ENCODE peak calls at places on chromosomes 11 and 22, in six cellular contexts. P is body of pancreas, Q is psoas muscle, H is tibial artery, R is GM12878, A is ovary. U is an unnamed sample.

GRCh38 chr11:88827018-88827676 is 238.6 kb downstream of the GRM5 start:
- DNase-seq in P (no peak), Q (no peak), H (no peak), R (no peak), A (no peak), U (no peak)

GRCh38 chr11:36149538-36150242 is 139.5 kb downstream of the COMMD9 start:
- DNase-seq in P (peak; percentile 76), Q (peak; percentile 54), H (peak; percentile 71), R (peak; percentile 31), A (peak; percentile 48), U (peak; percentile 84)

GRCh38 chr22:35561796-35562526 is 21.3 kb downstream of the RASD2 start:
- DNase-seq in P (no peak), Q (no peak), H (no peak), R (no peak), A (no peak), U (no peak)

GRCh38 chr11:77074626-77075221 is 8.0 kb downstream of the CAPN5 start:
- DNase-seq in P (no peak), Q (no peak), H (peak; percentile 57), R (no peak), A (peak; percentile 31), U (peak; percentile 13)

GRCh38 chr11:75272391-75272790 is 31.8 kb downstream of the TPBGL start:
- DNase-seq in P (no peak), Q (no peak), H (peak; percentile 46), R (no peak), A (no peak), U (no peak)

GRCh38 chr11:96180341-96180740 is 162.7 kb downstream of the MAML2 start:
- DNase-seq in P (no peak), Q (no peak), H (no peak), R (no peak), A (no peak), U (no peak)

GRCh38 chr11:44356351-44356750 is 46.4 kb upstream of the ALX4 start:
- DNase-seq in P (no peak), Q (no peak), H (no peak), R (no peak), A (no peak), U (no peak)

GRCh38 chr22:36461665-36462474 is 19.6 kb downstream of the TXN2 start:
- DNase-seq in P (peak; percentile 82), Q (peak; percentile 54), H (peak; percentile 88), R (no peak), A (no peak), U (no peak)

GRCh38 chr11:99117603-99118002 is 96.9 kb downstream of the CNTN5 start:
- DNase-seq in P (no peak), Q (no peak), H (no peak), R (no peak), A (no peak), U (no peak)

GRCh38 chr22:40401981-40402406 is 31.6 kb downstream of the SGSM3 start:
- DNase-seq in P (no peak), Q (no peak), H (no peak), R (no peak), A (no peak), U (no peak)

GRCh38 chr11:113363406-113363805 is 24.2 kb upstream of the ANKK1 start:
- DNase-seq in P (no peak), Q (no peak), H (no peak), R (no peak), A (no peak), U (no peak)

GRCh38 chr11:36454991-36455611 is 55.0 kb downstream of the TRAF6 start:
- DNase-seq in P (no peak), Q (no peak), H (peak; percentile 79), R (no peak), A (peak; percentile 57), U (no peak)

GRCh38 chr11:10567466-10567865 is 999 bp downstream of the LYVE1 start:
- DNase-seq in P (no peak), Q (no peak), H (no peak), R (no peak), A (no peak), U (no peak)

GRCh38 chr11:29616611-29617010 is 400.2 kb downstream of the KCNA4 start:
- DNase-seq in P (no peak), Q (no peak), H (no peak), R (no peak), A (no peak), U (no peak)

GRCh38 chr11:8061555-8062428 is 19.2 kb upstream of the TUB start:
- DNase-seq in P (no peak), Q (no peak), H (no peak), R (no peak), A (no peak), U (peak; percentile 46)

GRCh38 chr11:134126197-134126822 is 57.4 kb downstream of the JAM3 start:
- DNase-seq in P (no peak), Q (no peak), H (no peak), R (no peak), A (no peak), U (peak; percentile 83)

GRCh38 chr11:28793282-28793738 is 685.1 kb downstream of the METTL15 start:
- DNase-seq in P (no peak), Q (no peak), H (no peak), R (no peak), A (no peak), U (no peak)

GRCh38 chr11:69647761-69648497 is 7.0 kb downstream of the CCND1 start:
- DNase-seq in P (no peak), Q (no peak), H (peak; percentile 55), R (no peak), A (no peak), U (no peak)

GRCh38 chr11:48055292-48056132 is 75.2 kb downstream of the PTPRJ start:
- DNase-seq in P (peak; percentile 54), Q (no peak), H (no peak), R (no peak), A (no peak), U (no peak)

DNA sequence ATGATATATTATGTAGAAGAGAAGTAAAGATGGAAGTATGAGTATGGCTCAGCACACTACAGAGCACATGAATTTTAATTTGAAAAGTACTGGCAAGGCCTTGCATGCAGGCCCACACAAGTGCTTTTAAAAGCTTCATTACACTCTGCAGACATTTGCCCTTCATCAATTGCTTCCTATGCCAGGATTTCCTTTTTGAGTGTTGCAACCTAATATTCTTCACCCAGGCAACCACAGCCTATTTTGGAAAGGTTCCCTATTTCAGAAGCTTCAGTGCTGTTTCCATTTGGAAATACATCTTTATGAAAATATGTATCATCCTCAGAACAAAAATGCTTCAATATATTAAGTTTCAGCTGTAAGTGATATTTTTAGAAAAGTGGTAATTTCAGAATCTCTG is 81.2 kb downstream of the LARGE2 start:
- DNase-seq in P (no peak), Q (no peak), H (no peak), R (no peak), A (no peak), U (no peak)
- H3K4me1 ChIP-seq in P (no peaks in the 10 kb centered on the region), Q (peaks cover 13% of the 10 kb centered on the region), H (peaks cover 41% of the 10 kb centered on the region), R (no peaks in the 10 kb centered on the region), A (no peaks in the 10 kb centered on the region), U (peaks cover 39% of the 10 kb centered on the region)

GRCh38 chr11:304915-305833 is 2.4 kb upstream of the IFITM2 start:
- DNase-seq in P (peak; percentile 75), Q (peak; percentile 57), H (no peak), R (no peak), A (peak; percentile 80), U (peak; percentile 64)

GRCh38 chr11:304061-304506 is 3.5 kb upstream of the IFITM2 start:
- DNase-seq in P (no peak), Q (no peak), H (no peak), R (no peak), A (peak; percentile 58), U (no peak)

GRCh38 chr11:306645-307371 is 808 bp upstream of the IFITM2 start:
- DNase-seq in P (no peak), Q (no peak), H (no peak), R (no peak), A (peak; percentile 46), U (no peak)

GRCh38 chr11:303359-303758 is 4.0 kb upstream of the IFITM5 start:
- DNase-seq in P (no peak), Q (no peak), H (no peak), R (no peak), A (no peak), U (no peak)

DNA sequence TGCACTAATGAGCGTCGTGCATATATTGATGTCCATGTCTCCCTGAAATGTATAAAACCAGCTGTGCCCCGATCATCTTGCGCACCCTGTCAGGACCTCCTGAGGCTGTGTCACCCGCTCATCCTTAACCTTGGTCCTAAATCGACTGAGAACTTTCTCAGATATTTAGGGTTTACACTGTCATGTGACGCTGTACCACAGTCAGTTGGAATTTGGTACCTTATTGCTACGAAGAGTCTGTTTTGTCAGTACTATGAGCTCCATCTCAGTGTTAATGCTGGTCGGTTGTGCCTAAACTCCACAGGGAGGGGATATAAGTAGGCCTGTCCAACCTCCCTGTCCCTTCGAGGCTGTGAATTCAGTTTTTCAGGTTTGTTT is 1.8 kb upstream of the IFITM2 start:
- DNase-seq in P (no peak), Q (no peak), H (no peak), R (no peak), A (no peak), U (no peak)
- H3K4me1 ChIP-seq in P (peaks cover 21% of the 10 kb centered on the region), Q (no peaks in the 10 kb centered on the region), H (peaks cover 25% of the 10 kb centered on the region), R (peaks cover 20% of the 10 kb centered on the region), A (peaks cover 8% of the 10 kb centered on the region), U (peaks cover 6% of the 10 kb centered on the region)

GRCh38 chr22:44940121-44940520 is 69.7 kb downstream of the PHF21B start:
- DNase-seq in P (no peak), Q (no peak), H (no peak), R (no peak), A (no peak), U (no peak)

GRCh38 chr22:44942979-44943700 is 66.7 kb downstream of the PHF21B start:
- DNase-seq in P (no peak), Q (no peak), H (no peak), R (no peak), A (no peak), U (no peak)

GRCh38 chr22:44941176-44941575 is 68.6 kb downstream of the PHF21B start:
- DNase-seq in P (no peak), Q (no peak), H (no peak), R (no peak), A (no peak), U (no peak)

GRCh38 chr22:44943701-44944324 is 66.0 kb downstream of the PHF21B start:
- DNase-seq in P (no peak), Q (no peak), H (no peak), R (no peak), A (no peak), U (no peak)

DNA sequence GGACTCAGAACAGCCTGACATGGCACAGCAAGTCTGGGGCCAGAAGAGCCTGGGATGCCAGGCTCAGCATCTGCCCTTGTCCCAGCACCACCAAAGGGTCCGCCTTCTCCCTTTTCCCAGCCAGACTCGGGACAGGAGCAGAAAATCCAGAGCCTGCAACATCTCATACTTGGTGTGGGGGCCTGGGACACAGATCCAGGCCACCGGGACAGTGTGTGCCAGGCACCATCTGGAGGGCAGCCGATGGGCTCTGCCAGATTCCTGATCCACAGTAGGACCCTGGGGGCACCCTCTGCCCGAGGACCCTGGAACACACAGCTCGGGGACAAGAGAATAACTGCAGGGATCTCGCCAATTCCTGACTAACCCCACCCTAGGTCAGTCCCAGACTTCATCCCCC is 67.7 kb downstream of the PHF21B start:
- DNase-seq in P (no peak), Q (no peak), H (no peak), R (no peak), A (no peak), U (no peak)
- H3K4me1 ChIP-seq in P (no peaks in the 10 kb centered on the region), Q (no peaks in the 10 kb centered on the region), H (no peaks in the 10 kb centered on the region), R (no peaks in the 10 kb centered on the region), A (no peaks in the 10 kb centered on the region), U (no peaks in the 10 kb centered on the region)

GRCh38 chr11:78381867-78382266 is 35.8 kb downstream of the GAB2 start:
- DNase-seq in P (no peak), Q (no peak), H (no peak), R (no peak), A (no peak), U (no peak)
- H3K4me1 ChIP-seq in P (peaks cover 11% of the 10 kb centered on the region), Q (no peaks in the 10 kb centered on the region), H (peaks cover 21% of the 10 kb centered on the region), R (no peaks in the 10 kb centered on the region), A (peaks cover 11% of the 10 kb centered on the region), U (peaks cover 24% of the 10 kb centered on the region)

U was measured in adrenal gland.